ENCODE peak calls at places on chromosomes 11 and 22, in nine cellular contexts. M is GM23338, V is natural killer cell, I is body of pancreas, H is spleen, G is ovary, T is IMR-90, Q is A549, F is brain microvascular endothelial cell. K is an unnamed sample.
A peak's percentile ranks its signal among the peaks of the same experiment; 100 is the strongest.

GRCh38 chr22:24968066-24968561 is 15.6 kb downstream of the KIAA1671 start:
- DNase-seq in M (peak; percentile 96), V (no peak), I (no peak), H (no peak), G (no peak), T (no peak), Q (no peak), F (no peak), K (no peak)

GRCh38 chr22:39181778-39182177 is 29.3 kb upstream of the CBX7 start:
- DNase-seq in M (no peak), V (no peak), I (no peak), H (peak; percentile 4), G (no peak), T (no peak), Q (no peak), F (no peak), K (no peak)

GRCh38 chr11:70153133-70153727 is 49.9 kb upstream of the FADD start:
- DNase-seq in M (no peak), V (no peak), I (no peak), H (no peak), G (no peak), T (no peak), Q (no peak), F (no peak), K (peak; percentile 8)

GRCh38 chr11:121253951-121254350 is 38.6 kb upstream of the SC5D start:
- DNase-seq in M (no peak), V (no peak), I (no peak), H (no peak), G (no peak), T (no peak), Q (no peak), F (no peak), K (no peak)

GRCh38 chr11:75140269-75141138 is 10.4 kb upstream of the SLCO2B1 start:
- DNase-seq in M (peak; percentile 86), V (peak; percentile 76), I (peak; percentile 65), H (peak; percentile 91), G (no peak), T (peak; percentile 11), Q (peak; percentile 55), F (peak; percentile 10), K (peak; percentile 41)

GRCh38 chr22:46956498-46957215 is 194.2 kb downstream of the TBC1D22A start:
- DNase-seq in M (no peak), V (no peak), I (no peak), H (no peak), G (no peak), T (no peak), Q (no peak), F (no peak), K (no peak)

GRCh38 chr11:36672815-36673450 is 74.9 kb upstream of the RAG2 start:
- DNase-seq in M (peak; percentile 72), V (no peak), I (peak; percentile 54), H (no peak), G (no peak), T (peak; percentile 58), Q (peak; percentile 58), F (peak; percentile 63), K (peak; percentile 70)

GRCh38 chr11:2109541-2110019 is 29.6 kb downstream of the IGF2 start:
- DNase-seq in M (peak; percentile 43), V (no peak), I (no peak), H (no peak), G (no peak), T (no peak), Q (no peak), F (no peak), K (peak; percentile 47)

DNA sequence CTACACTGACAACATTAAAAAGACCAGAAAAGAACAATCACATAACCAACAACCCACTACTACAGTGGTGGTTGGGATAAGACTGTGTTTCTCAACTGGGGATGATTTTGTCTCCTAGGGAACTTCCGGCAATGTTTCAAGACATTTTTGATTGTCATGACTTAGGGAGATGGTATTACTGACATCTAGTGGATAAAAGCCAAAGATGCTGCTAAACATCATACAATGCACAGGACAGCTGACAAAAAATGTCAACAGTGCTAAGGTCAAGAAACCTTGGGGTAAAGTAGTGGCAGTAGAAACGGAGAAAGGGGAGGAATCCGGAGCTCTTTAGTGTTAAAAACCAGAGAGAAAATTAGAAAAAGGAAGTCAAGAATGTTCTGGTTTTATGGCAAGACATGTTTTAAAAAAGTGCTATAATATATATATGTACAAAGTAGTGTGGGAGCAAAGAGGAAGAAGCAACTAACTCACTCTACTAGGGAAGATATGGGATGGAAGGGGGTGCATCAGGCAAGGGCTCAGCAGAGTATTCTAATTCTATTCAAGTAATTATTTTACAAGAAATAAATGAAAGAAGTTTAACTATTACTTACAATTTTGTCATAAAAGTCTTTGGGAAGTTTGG is 37.2 kb downstream of the CKAP5 start:
- DNase-seq in M (peak; percentile 24), V (no peak), I (no peak), H (no peak), G (no peak), T (peak; percentile 49), Q (peak; percentile 69), F (peak; percentile 28), K (peak; percentile 78)
- TF ChIP-seq CTCF in M (peak; percentile 35), V (no peak), I (no peak), H (peak; percentile 14), G (no peak), T (peak; percentile 22), Q (peak; percentile 67), F (peak; percentile 69), K (peak; percentile 51)

GRCh38 chr11:59106363-59107336 is at the start of gene FAM111B:
- DNase-seq in M (peak; percentile 97), V (peak; percentile 30), I (peak; percentile 91), H (peak; percentile 86), G (peak; percentile 65), T (peak; percentile 91), Q (peak; percentile 94), F (peak; percentile 95), K (peak; percentile 95)
- TF ChIP-seq CTCF in M (no peak), V (no peak), I (peak; percentile 21), H (no peak), G (no peak), T (no peak), Q (no peak), F (peak; percentile 24), K (peak; percentile 40)

GRCh38 chr11:6268811-6269210 is 9.2 kb downstream of the CCKBR start:
- DNase-seq in M (no peak), V (no peak), I (no peak), H (no peak), G (no peak), T (peak; percentile 22), Q (no peak), F (no peak), K (no peak)

GRCh38 chr11:6270584-6271246 is 11.1 kb downstream of the CCKBR start:
- DNase-seq in M (peak; percentile 14), V (no peak), I (no peak), H (no peak), G (no peak), T (no peak), Q (no peak), F (no peak), K (no peak)

GRCh38 chr11:6271598-6271997 is 12.0 kb downstream of the CCKBR start:
- DNase-seq in M (no peak), V (no peak), I (no peak), H (no peak), G (no peak), T (no peak), Q (no peak), F (no peak), K (no peak)

GRCh38 chr11:6273188-6273587 is 13.6 kb downstream of the CCKBR start:
- DNase-seq in M (no peak), V (no peak), I (no peak), H (no peak), G (no peak), T (no peak), Q (no peak), F (no peak), K (no peak)

DNA sequence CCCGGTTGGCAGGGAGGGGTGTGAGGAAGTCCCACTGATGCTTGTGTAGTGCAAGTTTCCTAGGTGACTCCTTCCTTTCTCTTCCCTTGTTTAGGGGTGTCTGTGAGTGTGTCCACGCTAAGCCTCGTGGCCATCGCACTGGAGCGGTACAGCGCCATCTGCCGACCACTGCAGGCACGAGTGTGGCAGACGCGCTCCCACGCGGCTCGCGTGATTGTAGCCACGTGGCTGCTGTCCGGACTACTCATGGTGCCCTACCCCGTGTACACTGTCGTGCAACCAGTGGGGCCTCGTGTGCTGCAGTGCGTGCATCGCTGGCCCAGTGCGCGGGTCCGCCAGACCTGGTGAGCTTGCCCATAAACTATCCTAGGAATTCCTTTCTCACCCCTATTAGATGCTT is 10.4 kb downstream of the CCKBR start:
- DNase-seq in M (peak; percentile 58), V (no peak), I (no peak), H (peak; percentile 79), G (no peak), T (no peak), Q (peak; percentile 22), F (no peak), K (no peak)
- TF ChIP-seq CTCF in M (peak; percentile 57), V (no peak), I (peak; percentile 17), H (no peak), G (no peak), T (no peak), Q (no peak), F (peak; percentile 13), K (no peak)

GRCh38 chr11:134223066-134223465 is 701 bp downstream of the NCAPD3 start:
- DNase-seq in M (no peak), V (no peak), I (no peak), H (peak; percentile 68), G (no peak), T (no peak), Q (peak; percentile 2), F (no peak), K (no peak)

GRCh38 chr11:134228625-134229024 is 4.2 kb downstream of the VPS26B start:
- DNase-seq in M (no peak), V (peak; percentile 36), I (no peak), H (no peak), G (no peak), T (no peak), Q (no peak), F (no peak), K (no peak)

GRCh38 chr11:134224710-134225662 is 515 bp downstream of the VPS26B start:
- DNase-seq in M (peak; percentile 52), V (peak; percentile 36), I (peak; percentile 46), H (peak; percentile 93), G (peak; percentile 20), T (peak; percentile 7), Q (peak; percentile 10), F (no peak), K (peak; percentile 34)

GRCh38 chr11:134226806-134227325 is 2.4 kb downstream of the VPS26B start:
- DNase-seq in M (no peak), V (no peak), I (no peak), H (no peak), G (no peak), T (peak; percentile 3), Q (no peak), F (peak; percentile 22), K (peak; percentile 27)

DNA sequence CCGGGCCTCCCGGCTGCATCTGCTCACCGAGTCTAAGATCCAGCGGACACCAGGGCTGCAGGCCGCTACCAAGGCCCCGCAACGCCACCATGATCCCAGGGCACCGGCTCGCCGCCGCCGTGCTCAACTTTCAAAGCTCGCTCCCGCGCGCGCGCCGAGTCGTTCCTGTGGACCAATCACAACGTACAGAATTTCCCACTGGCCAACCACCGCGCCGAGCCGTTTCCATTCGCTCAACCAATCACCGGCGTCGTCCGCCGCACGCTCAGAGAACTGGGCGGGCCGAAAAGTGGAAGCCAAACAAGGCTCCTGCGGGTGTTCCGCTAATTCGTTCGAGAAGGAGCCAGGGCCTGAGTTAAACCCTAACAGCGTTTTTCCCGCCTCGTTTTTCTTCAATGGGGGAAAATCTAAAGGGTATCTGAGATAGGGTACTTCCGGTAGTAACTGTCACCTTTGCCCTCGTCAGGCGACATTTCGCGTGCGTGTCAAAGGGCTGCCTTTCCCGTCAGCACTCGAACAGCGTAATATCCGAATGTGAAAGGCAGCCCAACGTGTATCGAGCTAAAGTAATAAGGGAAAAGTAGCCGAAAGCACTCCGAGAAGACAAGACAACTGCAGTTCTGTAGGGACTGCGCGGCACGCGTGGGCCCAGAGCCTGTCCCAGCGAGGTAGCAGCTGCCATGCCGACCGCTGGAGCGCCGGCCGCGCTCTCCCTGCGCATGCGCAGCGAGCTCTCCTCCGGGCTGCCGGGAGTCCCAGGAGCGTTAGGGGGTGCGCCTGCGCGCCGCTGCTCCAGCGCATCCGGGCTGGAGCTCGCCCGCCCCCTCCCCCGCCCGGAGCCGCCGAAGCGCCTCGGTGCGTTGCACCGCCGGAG is at the start of the genes NCAPD3 and VPS26B:
- DNase-seq in M (peak; percentile 99), V (peak; percentile 94), I (peak; percentile 97), H (peak; percentile 98), G (peak; percentile 93), T (peak; percentile 93), Q (peak; percentile 94), F (peak; percentile 97), K (peak; percentile 97)
- TF ChIP-seq CTCF in M (no peak), V (no peak), I (peak; percentile 7), H (no peak), G (peak; percentile 47), T (no peak), Q (no peak), F (no peak), K (no peak)